ENCODE peak calls at places on chromosomes 13 and 19, in seven cellular contexts. J is vagina; N is AG04450; I is CD4-positive, alpha-beta memory T cell; H is spleen; V is kidney; D is WERI-Rb-1. T is an unnamed sample.

GRCh38 chr19:38093154-38093553 is 130.9 kb downstream of the DPF1 start:
- DNase-seq in J (no peak), N (no peak), I (no peak), H (no peak), V (no peak), D (no peak), T (no peak)

GRCh38 chr13:20616059-20616797 is 49.3 kb downstream of the IFT88 start:
- DNase-seq in J (no peak), N (peak; percentile 82), I (no peak), H (no peak), V (no peak), D (no peak), T (no peak)

GRCh38 chr19:31261651-31262331 is 87.4 kb downstream of the TSHZ3 start:
- DNase-seq in J (peak; percentile 4), N (peak; percentile 8), I (no peak), H (no peak), V (no peak), D (no peak), T (peak; percentile 5)

GRCh38 chr13:99473515-99473914 is 27.8 kb upstream of the TM9SF2 start:
- DNase-seq in J (no peak), N (no peak), I (no peak), H (no peak), V (no peak), D (no peak), T (no peak)

GRCh38 chr13:98900442-98900841 is 77.4 kb downstream of the DOCK9 start:
- DNase-seq in J (no peak), N (no peak), I (no peak), H (no peak), V (no peak), D (no peak), T (no peak)

GRCh38 chr19:48338802-48339660 is 13.7 kb downstream of the EMP3 start:
- DNase-seq in J (no peak), N (no peak), I (no peak), H (no peak), V (no peak), D (peak; percentile 56), T (no peak)

GRCh38 chr13:52118095-52118494 is 10.8 kb downstream of the NEK5 start:
- DNase-seq in J (no peak), N (no peak), I (no peak), H (no peak), V (no peak), D (no peak), T (no peak)

GRCh38 chr13:99642006-99642405 is 140.7 kb downstream of the TM9SF2 start:
- DNase-seq in J (no peak), N (no peak), I (no peak), H (no peak), V (no peak), D (no peak), T (no peak)

GRCh38 chr13:51222510-51223283 is 499 bp downstream of the FAM124A start:
- DNase-seq in J (no peak), N (no peak), I (no peak), H (no peak), V (no peak), D (peak; percentile 14), T (peak; percentile 18)

GRCh38 chr13:41459754-41460111 is 2.4 kb downstream of the RGCC start:
- DNase-seq in J (no peak), N (no peak), I (no peak), H (no peak), V (no peak), D (no peak), T (no peak)

GRCh38 chr19:18013621-18014111 is 5.7 kb downstream of the ARRDC2 start:
- DNase-seq in J (no peak), N (no peak), I (no peak), H (no peak), V (no peak), D (no peak), T (no peak)

GRCh38 chr13:101917833-101918755 is 465.6 kb downstream of the ITGBL1 start:
- DNase-seq in J (no peak), N (no peak), I (no peak), H (no peak), V (no peak), D (peak; percentile 92), T (no peak)

GRCh38 chr19:10701955-10702307 is 692 bp downstream of the QTRT1 start:
- DNase-seq in J (no peak), N (no peak), I (peak; percentile 20), H (no peak), V (no peak), D (peak; percentile 83), T (no peak)

GRCh38 chr19:29014857-29015436 is 198.0 kb downstream of the UQCRFS1 start:
- DNase-seq in J (no peak), N (no peak), I (no peak), H (peak; percentile 68), V (no peak), D (no peak), T (no peak)

GRCh38 chr13:39616087-39616694 is 13.2 kb upstream of the LHFPL6 start:
- DNase-seq in J (no peak), N (peak; percentile 33), I (peak; percentile 39), H (no peak), V (no peak), D (peak; percentile 38), T (peak; percentile 53)

GRCh38 chr13:100515410-100515800 is 73.2 kb downstream of the GGACT start:
- DNase-seq in J (no peak), N (no peak), I (no peak), H (no peak), V (no peak), D (no peak), T (no peak)

GRCh38 chr19:40252395-40252794 is 25.9 kb upstream of the CCNP start:
- DNase-seq in J (no peak), N (no peak), I (no peak), H (no peak), V (peak; percentile 37), D (no peak), T (no peak)

GRCh38 chr19:48487944-48488343 is 18.8 kb downstream of the CYTH2 start:
- DNase-seq in J (no peak), N (no peak), I (no peak), H (no peak), V (peak; percentile 92), D (no peak), T (no peak)

DNA sequence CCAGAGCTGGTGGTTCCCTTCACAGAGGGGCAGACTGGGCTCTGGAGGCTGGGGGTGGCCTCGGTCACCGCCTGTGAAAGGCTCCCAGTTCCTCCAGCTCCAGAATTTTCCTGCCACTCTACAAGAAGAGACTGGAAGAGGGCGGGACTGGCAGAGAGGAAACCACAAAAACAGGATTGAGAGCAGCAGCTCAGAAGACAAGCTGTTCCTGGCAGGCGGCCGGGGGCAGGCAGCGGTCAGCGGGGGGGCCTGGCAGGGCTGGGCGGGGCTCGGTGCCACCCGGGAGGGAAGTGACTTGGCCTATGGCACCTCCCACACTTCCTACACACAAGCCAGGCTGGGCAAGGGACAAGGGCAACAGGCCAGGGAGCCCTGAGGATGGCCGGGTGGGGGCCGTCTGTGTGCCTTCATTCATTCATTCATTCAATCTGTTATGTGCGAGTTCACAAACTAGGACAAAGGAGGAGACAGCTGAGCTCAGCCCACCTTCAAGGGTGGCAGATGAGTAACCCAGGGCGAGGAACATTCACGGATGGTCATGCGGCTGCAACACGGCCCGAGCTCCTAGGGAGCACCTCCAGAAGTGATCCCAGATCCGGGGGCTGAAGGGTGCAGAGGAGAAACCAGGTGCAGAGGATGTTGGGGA is 16.9 kb upstream of the BTBD2 start:
- DNase-seq in J (peak; percentile 99), N (no peak), I (peak; percentile 40), H (peak; percentile 97), V (peak; percentile 99), D (no peak), T (no peak)
- H3K4me3 ChIP-seq in J (peak overlapping the region; percentile 17), N (no peak overlapping the region), I (no peak overlapping the region), H (no peak overlapping the region), V (peak overlapping the region; percentile 41), D (no peak overlapping the region), T (no peak overlapping the region)

GRCh38 chr19:55716531-55716930 is 21.7 kb downstream of the NLRP9 start:
- DNase-seq in J (no peak), N (no peak), I (no peak), H (no peak), V (no peak), D (no peak), T (no peak)

GRCh38 chr19:55705972-55706371 is 30.9 kb downstream of the EPN1 start:
- DNase-seq in J (no peak), N (no peak), I (no peak), H (no peak), V (no peak), D (no peak), T (no peak)

GRCh38 chr19:55717251-55717650 is 21.0 kb downstream of the NLRP9 start:
- DNase-seq in J (no peak), N (no peak), I (no peak), H (no peak), V (no peak), D (no peak), T (no peak)

GRCh38 chr19:55712804-55713631 is 25.2 kb downstream of the NLRP9 start:
- DNase-seq in J (no peak), N (no peak), I (no peak), H (no peak), V (no peak), D (no peak), T (no peak)

GRCh38 chr19:55711719-55712118 is 26.5 kb downstream of the NLRP9 start:
- DNase-seq in J (no peak), N (no peak), I (no peak), H (no peak), V (no peak), D (no peak), T (no peak)
- H3K4me3 ChIP-seq in J (no peak overlapping the region), N (no peak overlapping the region), I (no peak overlapping the region), H (no peak overlapping the region), V (no peak overlapping the region), D (no peak overlapping the region), T (no peak overlapping the region)

GRCh38 chr19:15108845-15109767 is 1.9 kb downstream of the SYDE1 start:
- DNase-seq in J (no peak), N (no peak), I (no peak), H (no peak), V (no peak), D (no peak), T (no peak)
- H3K4me3 ChIP-seq in J (no peak overlapping the region), N (peak overlapping the region; percentile 78), I (no peak overlapping the region), H (no peak overlapping the region), V (peak overlapping the region; percentile 80), D (no peak overlapping the region), T (no peak overlapping the region)

GRCh38 chr19:52739576-52739975 is 4.7 kb upstream of the ZNF611 start:
- DNase-seq in J (no peak), N (no peak), I (no peak), H (no peak), V (peak; percentile 79), D (no peak), T (no peak)

GRCh38 chr19:52734893-52735661 is at the start of gene ZNF611:
- DNase-seq in J (peak; percentile 97), N (peak; percentile 85), I (peak; percentile 98), H (peak; percentile 99), V (peak; percentile 99), D (peak; percentile 98), T (peak; percentile 91)

GRCh38 chr19:52734340-52734892 is 428 bp downstream of the ZNF611 start:
- DNase-seq in J (no peak), N (no peak), I (no peak), H (peak; percentile 82), V (peak; percentile 79), D (no peak), T (no peak)

GRCh38 chr19:52735734-52736133 is 890 bp upstream of the ZNF611 start:
- DNase-seq in J (no peak), N (no peak), I (no peak), H (peak; percentile 80), V (peak; percentile 95), D (peak; percentile 95), T (no peak)
- H3K4me3 ChIP-seq in J (peak overlapping the region; percentile 82), N (no peak overlapping the region), I (no peak overlapping the region), H (no peak overlapping the region), V (peak overlapping the region; percentile 98), D (peak overlapping the region; percentile 9), T (no peak overlapping the region)

GRCh38 chr19:30064021-30064699 is 122.1 kb downstream of the URI1 start:
- DNase-seq in J (no peak), N (no peak), I (no peak), H (peak; percentile 61), V (peak; percentile 58), D (no peak), T (no peak)
- H3K4me3 ChIP-seq in J (no peak overlapping the region), N (no peak overlapping the region), I (no peak overlapping the region), H (no peak overlapping the region), V (no peak overlapping the region), D (no peak overlapping the region), T (no peak overlapping the region)